ENCODE peak calls at places on chromosomes 13 and 19, in five cellular contexts. One of them, this sample, is unnamed.

GRCh38 chr19:44032001-44032610 is 6.9 kb downstream of the ZNF222 start:
- DNase-seq in stimulated activated CD8-positive, alpha-beta memory T cell treated with anti-CD3 and anti-CD28 coated beads, Interleukin-12 subunit alpha, Interleukin-12 subunit beta, amount 100 ng/mL, for 1 hour: no peak
- DNase-seq in thoracic aorta: no peak
- DNase-seq in stimulated activated CD4-positive, alpha-beta T cell treated with anti-CD3 and anti-CD28 coated beads, TNF-alpha, amount 100 ng/mL, for 24 hours: no peak
- DNase-seq in ecto neural progenitor cell: no peak
- DNase-seq in this sample: no peak

GRCh38 chr13:99873832-99874430 is 97.6 kb downstream of the ZIC5 start:
- DNase-seq in stimulated activated CD8-positive, alpha-beta memory T cell treated with anti-CD3 and anti-CD28 coated beads, Interleukin-12 subunit alpha, Interleukin-12 subunit beta, amount 100 ng/mL, for 1 hour: no peak
- DNase-seq in thoracic aorta: no peak
- DNase-seq in stimulated activated CD4-positive, alpha-beta T cell treated with anti-CD3 and anti-CD28 coated beads, TNF-alpha, amount 100 ng/mL, for 24 hours: no peak
- DNase-seq in ecto neural progenitor cell: no peak
- DNase-seq in this sample: no peak

GRCh38 chr19:3606690-3607289 is at the start of gene TBXA2R:
- DNase-seq in stimulated activated CD8-positive, alpha-beta memory T cell treated with anti-CD3 and anti-CD28 coated beads, Interleukin-12 subunit alpha, Interleukin-12 subunit beta, amount 100 ng/mL, for 1 hour: no peak
- DNase-seq in thoracic aorta: peak; percentile 52
- DNase-seq in stimulated activated CD4-positive, alpha-beta T cell treated with anti-CD3 and anti-CD28 coated beads, TNF-alpha, amount 100 ng/mL, for 24 hours: peak; percentile 70
- DNase-seq in ecto neural progenitor cell: no peak
- DNase-seq in this sample: peak; percentile 39

GRCh38 chr13:104014803-104015645 is 948.8 kb upstream of the SLC10A2 start:
- DNase-seq in stimulated activated CD8-positive, alpha-beta memory T cell treated with anti-CD3 and anti-CD28 coated beads, Interleukin-12 subunit alpha, Interleukin-12 subunit beta, amount 100 ng/mL, for 1 hour: no peak
- DNase-seq in thoracic aorta: no peak
- DNase-seq in stimulated activated CD4-positive, alpha-beta T cell treated with anti-CD3 and anti-CD28 coated beads, TNF-alpha, amount 100 ng/mL, for 24 hours: no peak
- DNase-seq in ecto neural progenitor cell: no peak
- DNase-seq in this sample: no peak

GRCh38 chr13:114026128-114026880 is 52.4 kb upstream of the C13orf46 start:
- DNase-seq in stimulated activated CD8-positive, alpha-beta memory T cell treated with anti-CD3 and anti-CD28 coated beads, Interleukin-12 subunit alpha, Interleukin-12 subunit beta, amount 100 ng/mL, for 1 hour: no peak
- DNase-seq in thoracic aorta: no peak
- DNase-seq in stimulated activated CD4-positive, alpha-beta T cell treated with anti-CD3 and anti-CD28 coated beads, TNF-alpha, amount 100 ng/mL, for 24 hours: no peak
- DNase-seq in ecto neural progenitor cell: no peak
- DNase-seq in this sample: no peak

GRCh38 chr13:37131092-37131491 is 25.6 kb upstream of the CSNK1A1L start:
- DNase-seq in stimulated activated CD8-positive, alpha-beta memory T cell treated with anti-CD3 and anti-CD28 coated beads, Interleukin-12 subunit alpha, Interleukin-12 subunit beta, amount 100 ng/mL, for 1 hour: no peak
- DNase-seq in thoracic aorta: no peak
- DNase-seq in stimulated activated CD4-positive, alpha-beta T cell treated with anti-CD3 and anti-CD28 coated beads, TNF-alpha, amount 100 ng/mL, for 24 hours: no peak
- DNase-seq in ecto neural progenitor cell: no peak
- DNase-seq in this sample: no peak

GRCh38 chr13:39263033-39263432 is 224.8 kb downstream of the NHLRC3 start:
- DNase-seq in stimulated activated CD8-positive, alpha-beta memory T cell treated with anti-CD3 and anti-CD28 coated beads, Interleukin-12 subunit alpha, Interleukin-12 subunit beta, amount 100 ng/mL, for 1 hour: no peak
- DNase-seq in thoracic aorta: no peak
- DNase-seq in stimulated activated CD4-positive, alpha-beta T cell treated with anti-CD3 and anti-CD28 coated beads, TNF-alpha, amount 100 ng/mL, for 24 hours: peak; percentile 42
- DNase-seq in ecto neural progenitor cell: peak; percentile 49
- DNase-seq in this sample: no peak

GRCh38 chr13:113425931-113426590 is 27.2 kb downstream of the ADPRHL1 start:
- DNase-seq in stimulated activated CD8-positive, alpha-beta memory T cell treated with anti-CD3 and anti-CD28 coated beads, Interleukin-12 subunit alpha, Interleukin-12 subunit beta, amount 100 ng/mL, for 1 hour: no peak
- DNase-seq in thoracic aorta: no peak
- DNase-seq in stimulated activated CD4-positive, alpha-beta T cell treated with anti-CD3 and anti-CD28 coated beads, TNF-alpha, amount 100 ng/mL, for 24 hours: no peak
- DNase-seq in ecto neural progenitor cell: no peak
- DNase-seq in this sample: no peak

GRCh38 chr13:51032831-51033230 is 78.2 kb downstream of the C13orf42 start:
- DNase-seq in stimulated activated CD8-positive, alpha-beta memory T cell treated with anti-CD3 and anti-CD28 coated beads, Interleukin-12 subunit alpha, Interleukin-12 subunit beta, amount 100 ng/mL, for 1 hour: no peak
- DNase-seq in thoracic aorta: no peak
- DNase-seq in stimulated activated CD4-positive, alpha-beta T cell treated with anti-CD3 and anti-CD28 coated beads, TNF-alpha, amount 100 ng/mL, for 24 hours: no peak
- DNase-seq in ecto neural progenitor cell: no peak
- DNase-seq in this sample: no peak

GRCh38 chr13:83503424-83503823 is 378.9 kb downstream of the SLITRK1 start:
- DNase-seq in stimulated activated CD8-positive, alpha-beta memory T cell treated with anti-CD3 and anti-CD28 coated beads, Interleukin-12 subunit alpha, Interleukin-12 subunit beta, amount 100 ng/mL, for 1 hour: no peak
- DNase-seq in thoracic aorta: no peak
- DNase-seq in stimulated activated CD4-positive, alpha-beta T cell treated with anti-CD3 and anti-CD28 coated beads, TNF-alpha, amount 100 ng/mL, for 24 hours: no peak
- DNase-seq in ecto neural progenitor cell: no peak
- DNase-seq in this sample: no peak

GRCh38 chr19:1469200-1469935 is 9.6 kb downstream of the C19orf25 start:
- DNase-seq in stimulated activated CD8-positive, alpha-beta memory T cell treated with anti-CD3 and anti-CD28 coated beads, Interleukin-12 subunit alpha, Interleukin-12 subunit beta, amount 100 ng/mL, for 1 hour: no peak
- DNase-seq in thoracic aorta: no peak
- DNase-seq in stimulated activated CD4-positive, alpha-beta T cell treated with anti-CD3 and anti-CD28 coated beads, TNF-alpha, amount 100 ng/mL, for 24 hours: no peak
- DNase-seq in ecto neural progenitor cell: no peak
- DNase-seq in this sample: no peak

GRCh38 chr13:79187917-79188699 is 217.9 kb downstream of the RBM26 start:
- DNase-seq in stimulated activated CD8-positive, alpha-beta memory T cell treated with anti-CD3 and anti-CD28 coated beads, Interleukin-12 subunit alpha, Interleukin-12 subunit beta, amount 100 ng/mL, for 1 hour: no peak
- DNase-seq in thoracic aorta: no peak
- DNase-seq in stimulated activated CD4-positive, alpha-beta T cell treated with anti-CD3 and anti-CD28 coated beads, TNF-alpha, amount 100 ng/mL, for 24 hours: no peak
- DNase-seq in ecto neural progenitor cell: no peak
- DNase-seq in this sample: no peak

GRCh38 chr19:32222594-32222993 is 122.8 kb upstream of the ZNF507 start:
- DNase-seq in stimulated activated CD8-positive, alpha-beta memory T cell treated with anti-CD3 and anti-CD28 coated beads, Interleukin-12 subunit alpha, Interleukin-12 subunit beta, amount 100 ng/mL, for 1 hour: no peak
- DNase-seq in thoracic aorta: no peak
- DNase-seq in stimulated activated CD4-positive, alpha-beta T cell treated with anti-CD3 and anti-CD28 coated beads, TNF-alpha, amount 100 ng/mL, for 24 hours: no peak
- DNase-seq in ecto neural progenitor cell: peak; percentile 14
- DNase-seq in this sample: no peak

GRCh38 chr19:56333506-56333905 is 18.9 kb upstream of the ZSCAN5A start:
- DNase-seq in stimulated activated CD8-positive, alpha-beta memory T cell treated with anti-CD3 and anti-CD28 coated beads, Interleukin-12 subunit alpha, Interleukin-12 subunit beta, amount 100 ng/mL, for 1 hour: peak; percentile 9
- DNase-seq in thoracic aorta: no peak
- DNase-seq in stimulated activated CD4-positive, alpha-beta T cell treated with anti-CD3 and anti-CD28 coated beads, TNF-alpha, amount 100 ng/mL, for 24 hours: no peak
- DNase-seq in ecto neural progenitor cell: no peak
- DNase-seq in this sample: peak; percentile 12

GRCh38 chr19:44202470-44202869 is 9.9 kb upstream of the ZNF227 start:
- DNase-seq in stimulated activated CD8-positive, alpha-beta memory T cell treated with anti-CD3 and anti-CD28 coated beads, Interleukin-12 subunit alpha, Interleukin-12 subunit beta, amount 100 ng/mL, for 1 hour: no peak
- DNase-seq in thoracic aorta: no peak
- DNase-seq in stimulated activated CD4-positive, alpha-beta T cell treated with anti-CD3 and anti-CD28 coated beads, TNF-alpha, amount 100 ng/mL, for 24 hours: no peak
- DNase-seq in ecto neural progenitor cell: no peak
- DNase-seq in this sample: no peak

GRCh38 chr19:15759962-15760565 is 22.3 kb downstream of the OR10H3 start:
- DNase-seq in stimulated activated CD8-positive, alpha-beta memory T cell treated with anti-CD3 and anti-CD28 coated beads, Interleukin-12 subunit alpha, Interleukin-12 subunit beta, amount 100 ng/mL, for 1 hour: no peak
- DNase-seq in thoracic aorta: no peak
- DNase-seq in stimulated activated CD4-positive, alpha-beta T cell treated with anti-CD3 and anti-CD28 coated beads, TNF-alpha, amount 100 ng/mL, for 24 hours: no peak
- DNase-seq in ecto neural progenitor cell: no peak
- DNase-seq in this sample: no peak

GRCh38 chr13:104422668-104423067 is 1356.5 kb upstream of the SLC10A2 start:
- DNase-seq in stimulated activated CD8-positive, alpha-beta memory T cell treated with anti-CD3 and anti-CD28 coated beads, Interleukin-12 subunit alpha, Interleukin-12 subunit beta, amount 100 ng/mL, for 1 hour: no peak
- DNase-seq in thoracic aorta: no peak
- DNase-seq in stimulated activated CD4-positive, alpha-beta T cell treated with anti-CD3 and anti-CD28 coated beads, TNF-alpha, amount 100 ng/mL, for 24 hours: no peak
- DNase-seq in ecto neural progenitor cell: no peak
- DNase-seq in this sample: no peak

GRCh38 chr13:96993660-96994029 is 631 bp downstream of the OXGR1 start:
- DNase-seq in stimulated activated CD8-positive, alpha-beta memory T cell treated with anti-CD3 and anti-CD28 coated beads, Interleukin-12 subunit alpha, Interleukin-12 subunit beta, amount 100 ng/mL, for 1 hour: no peak
- DNase-seq in thoracic aorta: no peak
- DNase-seq in stimulated activated CD4-positive, alpha-beta T cell treated with anti-CD3 and anti-CD28 coated beads, TNF-alpha, amount 100 ng/mL, for 24 hours: no peak
- DNase-seq in ecto neural progenitor cell: no peak
- DNase-seq in this sample: no peak

GRCh38 chr19:38848299-38849146 is 1.3 kb downstream of the HNRNPL start:
- DNase-seq in stimulated activated CD8-positive, alpha-beta memory T cell treated with anti-CD3 and anti-CD28 coated beads, Interleukin-12 subunit alpha, Interleukin-12 subunit beta, amount 100 ng/mL, for 1 hour: no peak
- DNase-seq in thoracic aorta: no peak
- DNase-seq in stimulated activated CD4-positive, alpha-beta T cell treated with anti-CD3 and anti-CD28 coated beads, TNF-alpha, amount 100 ng/mL, for 24 hours: no peak
- DNase-seq in ecto neural progenitor cell: no peak
- DNase-seq in this sample: no peak

GRCh38 chr19:13804830-13805683 is 9.8 kb downstream of the ZSWIM4 start:
- DNase-seq in stimulated activated CD8-positive, alpha-beta memory T cell treated with anti-CD3 and anti-CD28 coated beads, Interleukin-12 subunit alpha, Interleukin-12 subunit beta, amount 100 ng/mL, for 1 hour: no peak
- DNase-seq in thoracic aorta: no peak
- DNase-seq in stimulated activated CD4-positive, alpha-beta T cell treated with anti-CD3 and anti-CD28 coated beads, TNF-alpha, amount 100 ng/mL, for 24 hours: no peak
- DNase-seq in ecto neural progenitor cell: peak; percentile 69
- DNase-seq in this sample: no peak

GRCh38 chr13:96090240-96091101 is 564 bp downstream of the HS6ST3 start:
- DNase-seq in stimulated activated CD8-positive, alpha-beta memory T cell treated with anti-CD3 and anti-CD28 coated beads, Interleukin-12 subunit alpha, Interleukin-12 subunit beta, amount 100 ng/mL, for 1 hour: no peak
- DNase-seq in thoracic aorta: no peak
- DNase-seq in stimulated activated CD4-positive, alpha-beta T cell treated with anti-CD3 and anti-CD28 coated beads, TNF-alpha, amount 100 ng/mL, for 24 hours: no peak
- DNase-seq in ecto neural progenitor cell: peak; percentile 68
- DNase-seq in this sample: no peak

GRCh38 chr13:27393101-27393500 is 31.3 kb upstream of the GTF3A start:
- DNase-seq in stimulated activated CD8-positive, alpha-beta memory T cell treated with anti-CD3 and anti-CD28 coated beads, Interleukin-12 subunit alpha, Interleukin-12 subunit beta, amount 100 ng/mL, for 1 hour: no peak
- DNase-seq in thoracic aorta: no peak
- DNase-seq in stimulated activated CD4-positive, alpha-beta T cell treated with anti-CD3 and anti-CD28 coated beads, TNF-alpha, amount 100 ng/mL, for 24 hours: no peak
- DNase-seq in ecto neural progenitor cell: no peak
- DNase-seq in this sample: no peak